ENCODE peak calls at places on chromosome 7, in ten cellular contexts. R, G, C, F, D, W, J, M, Y and U are unnamed samples.

GRCh38 chr7:136698231-136698630 is 170.2 kb upstream of the CHRM2 start:
- DNase-seq in C (no peak), J (no peak), R (no peak), W (no peak), Y (no peak), D (no peak), M (no peak), G (no peak), F (no peak), U (no peak)

GRCh38 chr7:36905836-36906235 is 181.5 kb upstream of the AOAH start:
- DNase-seq in J (no peak), M (no peak), G (no peak), R (no peak), D (no peak), C (no peak), W (no peak), F (no peak), Y (no peak), U (no peak)

GRCh38 chr7:133253522-133253882 is 624 bp downstream of the EXOC4 start:
- DNase-seq in C (peak; percentile 5), G (peak; percentile 20), Y (peak; percentile 2), D (peak; percentile 20), W (no peak), F (no peak), R (peak; percentile 23), J (peak; percentile 4), M (no peak), U (peak; percentile 36)

GRCh38 chr7:155482511-155483183 is 24.7 kb downstream of the EN2 start:
- DNase-seq in C (no peak), W (no peak), J (no peak), Y (no peak), D (no peak), M (no peak), R (no peak), G (no peak), F (no peak), U (no peak)

GRCh38 chr7:73573791-73574190 is 4.6 kb downstream of the TBL2 start:
- DNase-seq in R (no peak), M (no peak), C (no peak), F (no peak), W (no peak), Y (no peak), J (no peak), G (no peak), D (no peak), U (no peak)

GRCh38 chr7:17166824-17167379 is 131.6 kb upstream of the AHR start:
- DNase-seq in F (no peak), M (no peak), R (no peak), Y (no peak), J (no peak), C (no peak), D (no peak), G (no peak), W (no peak), U (no peak)

GRCh38 chr7:11170863-11171568 is 197.3 kb downstream of the PHF14 start:
- DNase-seq in C (no peak), J (no peak), G (no peak), F (no peak), W (no peak), R (no peak), D (no peak), M (no peak), Y (no peak), U (no peak)

GRCh38 chr7:73521636-73522080 is 435 bp downstream of the BAZ1B start:
- DNase-seq in C (no peak), D (peak; percentile 60), R (peak; percentile 63), J (no peak), W (no peak), F (no peak), G (peak; percentile 55), Y (no peak), M (no peak), U (no peak)

GRCh38 chr7:2540641-2541051 is 14.7 kb downstream of the BRAT1 start:
- DNase-seq in G (no peak), F (no peak), W (no peak), M (no peak), J (no peak), Y (no peak), C (no peak), R (no peak), D (no peak), U (no peak)

GRCh38 chr7:16989883-16990413 is 108.2 kb upstream of the AGR3 start:
- DNase-seq in C (no peak), J (no peak), W (peak; percentile 73), F (peak; percentile 92), G (peak; percentile 94), M (peak; percentile 88), D (peak; percentile 76), R (peak; percentile 64), Y (peak; percentile 80), U (peak; percentile 92)

GRCh38 chr7:80385512-80385911 is 126.4 kb downstream of the GNAT3 start:
- DNase-seq in W (no peak), M (no peak), C (no peak), F (no peak), R (no peak), D (no peak), J (no peak), G (no peak), Y (no peak), U (peak; percentile 39)

GRCh38 chr7:32846630-32847225 is 44.8 kb downstream of the KBTBD2 start:
- DNase-seq in C (peak; percentile 86), F (peak; percentile 85), R (peak; percentile 88), D (peak; percentile 87), Y (peak; percentile 79), G (peak; percentile 55), W (peak; percentile 28), J (peak; percentile 77), M (peak; percentile 90), U (peak; percentile 83)

GRCh38 chr7:124101173-124101768 is 68.4 kb upstream of the TMEM229A start:
- DNase-seq in C (no peak), Y (peak; percentile 8), R (peak; percentile 34), D (no peak), W (no peak), J (no peak), G (peak; percentile 24), M (no peak), F (no peak), U (peak; percentile 49)

GRCh38 chr7:130899638-130900401 is 165.8 kb upstream of the KLF14 start:
- DNase-seq in G (no peak), R (peak; percentile 43), D (no peak), Y (no peak), M (no peak), J (no peak), C (no peak), F (no peak), W (no peak), U (peak; percentile 98)

GRCh38 chr7:618539-619355 is 99.1 kb upstream of the PDGFA start:
- DNase-seq in D (peak; percentile 53), R (no peak), J (peak; percentile 48), M (no peak), F (no peak), G (no peak), W (no peak), Y (no peak), C (no peak), U (peak; percentile 86)

GRCh38 chr7:47666164-47666862 is 84.4 kb upstream of the TNS3 start:
- DNase-seq in D (no peak), J (no peak), C (no peak), Y (peak; percentile 47), R (peak; percentile 24), F (no peak), M (no peak), W (no peak), G (peak; percentile 45), U (no peak)

GRCh38 chr7:4190021-4190981 is 491.8 kb upstream of the FOXK1 start:
- DNase-seq in R (no peak), W (no peak), F (no peak), G (no peak), Y (no peak), M (no peak), J (no peak), C (no peak), D (peak; percentile 84), U (peak; percentile 65)

GRCh38 chr7:130131191-130131834 is 61.0 kb downstream of the KLHDC10 start:
- DNase-seq in F (no peak), G (no peak), W (no peak), J (no peak), Y (no peak), D (no peak), C (no peak), M (no peak), R (no peak), U (no peak)

GRCh38 chr7:45237788-45238461 is 80.3 kb downstream of the RAMP3 start:
- DNase-seq in R (peak; percentile 35), W (no peak), C (no peak), D (peak; percentile 28), G (peak; percentile 48), Y (peak; percentile 26), J (no peak), M (peak; percentile 24), F (peak; percentile 46), U (no peak)

GRCh38 chr7:74544706-74545469 is 91.2 kb downstream of the GTF2IRD1 start:
- DNase-seq in R (peak; percentile 58), G (peak; percentile 41), F (no peak), W (no peak), M (no peak), Y (peak; percentile 48), D (peak; percentile 76), J (no peak), C (no peak), U (peak; percentile 81)

GRCh38 chr7:4782333-4783291 is 7.2 kb downstream of the AP5Z1 start:
- DNase-seq in R (no peak), C (no peak), D (no peak), F (no peak), G (no peak), M (no peak), Y (no peak), W (no peak), J (no peak), U (no peak)

GRCh38 chr7:158407581-158408331 is 179.9 kb downstream of the PTPRN2 start:
- DNase-seq in M (no peak), Y (no peak), F (no peak), C (no peak), G (peak; percentile 53), W (no peak), J (no peak), D (peak; percentile 59), R (peak; percentile 4), U (peak; percentile 68)

GRCh38 chr7:94580601-94581000 is 71.0 kb downstream of the CASD1 start:
- DNase-seq in W (no peak), J (no peak), C (no peak), G (peak; percentile 64), F (no peak), Y (peak; percentile 42), D (peak; percentile 73), R (peak; percentile 23), M (peak; percentile 73), U (no peak)

GRCh38 chr7:145986248-145986874 is 130.2 kb upstream of the CNTNAP2 start:
- DNase-seq in M (no peak), D (no peak), W (no peak), R (no peak), Y (no peak), C (no peak), G (peak; percentile 37), J (no peak), F (no peak), U (no peak)

GRCh38 chr7:98294798-98295382 is 13.4 kb downstream of the BRI3 start:
- DNase-seq in F (peak; percentile 11), C (peak; percentile 49), W (no peak), Y (peak; percentile 51), G (peak; percentile 56), J (no peak), R (peak; percentile 64), M (peak; percentile 58), D (peak; percentile 70), U (peak; percentile 73)

GRCh38 chr7:143240323-143241168 is 18.7 kb downstream of the TAS2R40 start:
- DNase-seq in F (peak; percentile 30), W (peak; percentile 51), M (peak; percentile 68), Y (peak; percentile 84), D (peak; percentile 83), G (peak; percentile 69), C (peak; percentile 58), R (peak; percentile 79), J (peak; percentile 42), U (peak; percentile 80)

GRCh38 chr7:128259131-128260056 is 18.3 kb downstream of the LEP start:
- DNase-seq in G (peak; percentile 5), Y (peak; percentile 51), J (no peak), F (no peak), R (no peak), M (peak; percentile 56), W (no peak), C (no peak), D (no peak), U (peak; percentile 70)

GRCh38 chr7:27174077-27175004 is at the start of gene HOXA10:
- DNase-seq in F (no peak), C (no peak), R (peak; percentile 82), D (peak; percentile 65), Y (peak; percentile 87), G (no peak), M (no peak), W (peak; percentile 58), J (no peak), U (no peak)